ENCODE peak calls at places on chromosomes 2 and 18, in ten cellular contexts. J, M, C, E, V, P, Q, R, Y and U are unnamed samples.

GRCh38 chr2:160379399-160379798 is 114.2 kb downstream of the RBMS1 start:
- DNase-seq in V (no peak), E (no peak), Q (no peak), R (peak), M (no peak), P (peak), C (no peak), J (no peak), Y (no peak), U (no peak)

GRCh38 chr2:128664499-128664971 is 345.9 kb upstream of the HS6ST1 start:
- DNase-seq in Y (peak), V (no peak), P (no peak), Q (no peak), R (no peak), E (no peak), C (no peak), M (no peak), J (no peak), U (no peak)

GRCh38 chr2:134401081-134401497 is 147.2 kb downstream of the MGAT5 start:
- DNase-seq in P (no peak), V (no peak), C (no peak), J (no peak), E (no peak), M (no peak), Y (no peak), R (no peak), Q (no peak), U (no peak)

GRCh38 chr2:85780316-85781092 is 26.7 kb downstream of the ATOH8 start:
- DNase-seq in M (no peak), V (peak), P (no peak), E (no peak), Y (no peak), J (no peak), Q (no peak), C (no peak), R (no peak), U (no peak)

GRCh38 chr2:239339726-239340654 is 60.8 kb downstream of the HDAC4 start:
- DNase-seq in J (no peak), R (no peak), Q (no peak), E (no peak), M (no peak), Y (no peak), C (no peak), V (no peak), P (no peak), U (no peak)

GRCh38 chr2:9200634-9201015 is 6.0 kb upstream of the ASAP2 start:
- DNase-seq in R (no peak), V (no peak), M (no peak), C (no peak), J (no peak), Q (no peak), Y (no peak), P (no peak), E (no peak), U (no peak)

GRCh38 chr18:48943333-48943732 is 7.4 kb downstream of the SMAD7 start:
- DNase-seq in Q (no peak), R (no peak), E (no peak), C (no peak), V (no peak), P (no peak), M (no peak), Y (no peak), J (no peak), U (peak)

GRCh38 chr2:105380432-105381118 is 18.3 kb downstream of the FHL2 start:
- DNase-seq in E (no peak), P (no peak), J (no peak), M (no peak), Y (peak), C (no peak), V (no peak), Q (no peak), R (no peak), U (no peak)

GRCh38 chr2:109242654-109243331 is 113.8 kb downstream of the SH3RF3 start:
- DNase-seq in Y (peak), Q (no peak), C (no peak), J (no peak), R (peak), M (no peak), P (peak), E (no peak), V (no peak), U (no peak)

GRCh38 chr18:35376393-35376741 is 770 bp downstream of the ZNF396 start:
- DNase-seq in R (no peak), E (no peak), Y (no peak), J (no peak), C (peak), Q (no peak), V (peak), M (no peak), P (no peak), U (no peak)

GRCh38 chr2:234286118-234286598 is 210.7 kb downstream of the ARL4C start:
- DNase-seq in Y (peak), J (no peak), C (no peak), M (no peak), V (no peak), Q (no peak), P (no peak), R (no peak), E (no peak), U (no peak)

GRCh38 chr2:216545359-216545758 is 46.7 kb downstream of the RPL37A start:
- DNase-seq in M (no peak), Q (no peak), J (no peak), Y (no peak), E (no peak), P (no peak), R (no peak), V (no peak), C (no peak), U (no peak)

GRCh38 chr2:85438291-85439110 is 20.0 kb downstream of the SH2D6 start:
- DNase-seq in J (peak), Q (no peak), M (peak), C (no peak), V (no peak), Y (peak), R (no peak), E (no peak), P (no peak), U (no peak)

GRCh38 chr2:227862741-227863588 is 8.5 kb upstream of the DAW1 start:
- DNase-seq in Y (no peak), P (peak), J (no peak), V (no peak), C (peak), E (no peak), Q (no peak), R (peak), M (no peak), U (no peak)

GRCh38 chr2:217928324-217929293 is 74.2 kb downstream of the TNS1 start:
- DNase-seq in C (no peak), J (no peak), Q (no peak), Y (no peak), E (no peak), M (no peak), P (no peak), V (peak), R (no peak), U (no peak)

GRCh38 chr2:19810148-19810547 is 91.6 kb downstream of the TTC32 start:
- DNase-seq in P (no peak), M (no peak), R (no peak), Y (no peak), Q (no peak), C (no peak), E (no peak), V (no peak), J (no peak), U (no peak)

GRCh38 chr18:76351961-76352581 is 143.0 kb downstream of the ZNF516 start:
- DNase-seq in C (peak), R (peak), V (no peak), J (no peak), Q (peak), M (peak), P (no peak), Y (no peak), E (no peak), U (no peak)

GRCh38 chr2:220585241-220585640 is 957.8 kb downstream of the SLC4A3 start:
- DNase-seq in Q (no peak), R (no peak), M (no peak), Y (no peak), E (no peak), V (no peak), C (no peak), J (no peak), P (no peak), U (no peak)

GRCh38 chr2:88247531-88247930 is 77.4 kb downstream of the THNSL2 start:
- DNase-seq in E (no peak), Y (peak), M (no peak), P (no peak), V (no peak), Q (no peak), R (no peak), J (no peak), C (no peak), U (no peak)

GRCh38 chr18:46104128-46104911 is at the start of gene HAUS1:
- DNase-seq in P (peak), Y (peak), M (peak), R (peak), V (peak), C (peak), J (peak), E (peak), Q (peak), U (peak)

GRCh38 chr2:19796036-19796703 is 105.6 kb downstream of the TTC32 start:
- DNase-seq in Y (no peak), Q (no peak), M (no peak), C (no peak), V (no peak), R (peak), J (no peak), P (peak), E (no peak), U (no peak)

GRCh38 chr2:8761529-8762164 is 75.8 kb downstream of the KIDINS220 start:
- DNase-seq in Q (no peak), P (peak), E (no peak), Y (no peak), M (peak), R (peak), C (peak), V (peak), J (no peak), U (no peak)

GRCh38 chr2:226185613-226186211 is 613.9 kb downstream of the IRS1 start:
- DNase-seq in P (peak), C (no peak), R (peak), V (no peak), Y (no peak), Q (no peak), E (no peak), J (no peak), M (no peak), U (no peak)

GRCh38 chr2:77813614-77814013 is 291.4 kb upstream of the LRRTM4 start:
- DNase-seq in J (no peak), P (no peak), V (no peak), E (no peak), M (no peak), Q (no peak), Y (no peak), R (no peak), C (no peak), U (no peak)

GRCh38 chr2:181573140-181573736 is 83.7 kb downstream of the CERKL start:
- DNase-seq in R (peak), M (peak), P (no peak), J (no peak), E (no peak), Q (no peak), V (peak), Y (no peak), C (peak), U (no peak)

GRCh38 chr2:212667751-212668316 is 129.2 kb upstream of the ERBB4 start:
- DNase-seq in M (no peak), C (no peak), J (no peak), V (no peak), Y (no peak), R (no peak), E (no peak), P (no peak), Q (no peak), U (no peak)

GRCh38 chr2:240781471-240782220 is 38.4 kb downstream of the KIF1A start:
- DNase-seq in E (no peak), J (no peak), P (no peak), Q (no peak), Y (no peak), V (no peak), R (no peak), M (no peak), C (no peak), U (no peak)

GRCh38 chr2:6977095-6977777 is 60.0 kb downstream of the RNF144A start:
- DNase-seq in R (peak), C (no peak), Q (no peak), V (no peak), E (no peak), M (no peak), Y (peak), J (no peak), P (no peak), U (no peak)

GRCh38 chr2:22904126-22904684 is 480.8 kb upstream of the KLHL29 start:
- DNase-seq in Q (no peak), P (no peak), J (peak), C (peak), M (peak), R (no peak), E (no peak), Y (no peak), V (no peak), U (no peak)

GRCh38 chr2:32011566-32011960 is 755 bp upstream of the MEMO1 start:
- DNase-seq in P (no peak), Q (no peak), M (no peak), C (no peak), V (no peak), J (no peak), R (no peak), Y (no peak), E (no peak), U (no peak)

GRCh38 chr18:62357079-62357719 is 32.1 kb downstream of the TNFRSF11A start:
- DNase-seq in J (no peak), V (no peak), C (no peak), P (no peak), M (no peak), Q (no peak), R (no peak), E (no peak), Y (no peak), U (no peak)

GRCh38 chr18:61869631-61870030 is 23.2 kb downstream of the RNF152 start:
- DNase-seq in J (no peak), R (peak), V (no peak), Q (no peak), E (no peak), P (no peak), M (no peak), C (no peak), Y (no peak), U (no peak)

GRCh38 chr2:128197059-128197458 is 106.1 kb downstream of the UGGT1 start:
- DNase-seq in E (no peak), Y (no peak), C (no peak), J (no peak), R (no peak), V (no peak), Q (no peak), P (no peak), M (no peak), U (no peak)

GRCh38 chr2:101160454-101160853 is 9.3 kb upstream of the TBC1D8 start:
- DNase-seq in P (peak), E (no peak), V (no peak), C (no peak), R (peak), Y (peak), Q (no peak), M (no peak), J (no peak), U (no peak)